ENCODE peak calls at places on chromosomes 12 and 14, in six cellular contexts. One of them, this sample, is unnamed.
A peak's percentile ranks its signal among the peaks of the same experiment; 100 is the strongest.

GRCh38 chr12:102869571-102869970 is 47.5 kb downstream of the PAH start:
- DNase-seq in GM13977: no peak
- DNase-seq in stimulated activated CD4-positive, alpha-beta T cell treated with anti-CD3 and anti-CD28 coated beads, Interleukin-1b, Interleukin-23, amount 100 ng/mL, for 48 hours: no peak
- DNase-seq in pancreas: no peak
- DNase-seq in GM04504: no peak
- DNase-seq in left kidney: no peak
- DNase-seq in this sample: no peak

GRCh38 chr14:103172921-103173320 is 49.7 kb downstream of the TNFAIP2 start:
- DNase-seq in pancreas: no peak
- DNase-seq in stimulated activated CD4-positive, alpha-beta T cell treated with anti-CD3 and anti-CD28 coated beads, Interleukin-1b, Interleukin-23, amount 100 ng/mL, for 48 hours: no peak
- DNase-seq in left kidney: no peak
- DNase-seq in GM13977: no peak
- DNase-seq in GM04504: no peak
- DNase-seq in this sample: no peak

GRCh38 chr12:54935235-54935951 is 49.2 kb downstream of the TESPA1 start:
- DNase-seq in GM04504: peak; percentile 38
- DNase-seq in left kidney: no peak
- DNase-seq in GM13977: peak; percentile 76
- DNase-seq in pancreas: no peak
- DNase-seq in stimulated activated CD4-positive, alpha-beta T cell treated with anti-CD3 and anti-CD28 coated beads, Interleukin-1b, Interleukin-23, amount 100 ng/mL, for 48 hours: peak; percentile 52
- DNase-seq in this sample: peak; percentile 69

GRCh38 chr14:23544511-23545447 is 6.8 kb downstream of the ZFHX2 start:
- DNase-seq in stimulated activated CD4-positive, alpha-beta T cell treated with anti-CD3 and anti-CD28 coated beads, Interleukin-1b, Interleukin-23, amount 100 ng/mL, for 48 hours: no peak
- DNase-seq in GM13977: no peak
- DNase-seq in GM04504: no peak
- DNase-seq in left kidney: peak; percentile 79
- DNase-seq in pancreas: no peak
- DNase-seq in this sample: no peak

GRCh38 chr14:76655331-76655730 is 105.9 kb upstream of the VASH1 start:
- DNase-seq in pancreas: no peak
- DNase-seq in GM04504: no peak
- DNase-seq in GM13977: no peak
- DNase-seq in stimulated activated CD4-positive, alpha-beta T cell treated with anti-CD3 and anti-CD28 coated beads, Interleukin-1b, Interleukin-23, amount 100 ng/mL, for 48 hours: no peak
- DNase-seq in left kidney: no peak
- DNase-seq in this sample: no peak

GRCh38 chr12:50572275-50572674 is 67.5 kb downstream of the DIP2B start:
- DNase-seq in left kidney: peak; percentile 14
- DNase-seq in stimulated activated CD4-positive, alpha-beta T cell treated with anti-CD3 and anti-CD28 coated beads, Interleukin-1b, Interleukin-23, amount 100 ng/mL, for 48 hours: no peak
- DNase-seq in GM13977: no peak
- DNase-seq in GM04504: peak; percentile 66
- DNase-seq in pancreas: no peak
- DNase-seq in this sample: no peak

GRCh38 chr12:69437073-69437472 is 33.1 kb upstream of the FRS2 start:
- DNase-seq in left kidney: no peak
- DNase-seq in pancreas: no peak
- DNase-seq in GM13977: no peak
- DNase-seq in stimulated activated CD4-positive, alpha-beta T cell treated with anti-CD3 and anti-CD28 coated beads, Interleukin-1b, Interleukin-23, amount 100 ng/mL, for 48 hours: no peak
- DNase-seq in GM04504: no peak
- DNase-seq in this sample: no peak

GRCh38 chr14:103882503-103883262 is 35.3 kb upstream of the PPP1R13B start:
- DNase-seq in stimulated activated CD4-positive, alpha-beta T cell treated with anti-CD3 and anti-CD28 coated beads, Interleukin-1b, Interleukin-23, amount 100 ng/mL, for 48 hours: no peak
- DNase-seq in GM04504: no peak
- DNase-seq in GM13977: no peak
- DNase-seq in pancreas: no peak
- DNase-seq in left kidney: peak; percentile 64
- DNase-seq in this sample: no peak

This sample was measured in activated naive CD4-positive, alpha-beta T cell treated with anti-CD3 and anti-CD28 coated beads for 36 hours.